ENCODE peak calls at places on chromosomes 5 and 9, in four cellular contexts. J is WTC11, B is HepG2, X is K562. T is an unnamed sample.

GRCh38 chr9:14270358-14271077 is 43.4 kb downstream of the NFIB start:
- DNase-seq in J (no peak), B (no peak), X (no peak), T (no peak)

GRCh38 chr5:122870219-122870856 is 24.9 kb downstream of the SNX24 start:
- DNase-seq in J (no peak), B (no peak), X (no peak), T (no peak)

GRCh38 chr5:115666023-115666422 is 40.2 kb upstream of the TMED7 start:
- DNase-seq in J (no peak), B (no peak), X (no peak), T (no peak)

GRCh38 chr5:36164461-36164860 is 12.6 kb downstream of the SKP2 start:
- DNase-seq in J (no peak), B (no peak), X (no peak), T (no peak)

GRCh38 chr5:39598641-39599248 is 174.0 kb upstream of the DAB2 start:
- DNase-seq in J (peak; percentile 33), B (no peak), X (no peak), T (no peak)

GRCh38 chr5:158560170-158560569 is 539.5 kb downstream of the EBF1 start:
- DNase-seq in J (no peak), B (peak; percentile 9), X (no peak), T (peak; percentile 80)

GRCh38 chr9:93091453-93092081 is 4.5 kb upstream of the CARD19 start:
- DNase-seq in J (no peak), B (peak; percentile 50), X (peak; percentile 50), T (peak; percentile 69)

GRCh38 chr9:70229579-70229978 is 29.2 kb upstream of the SMC5 start:
- DNase-seq in J (no peak), B (no peak), X (peak; percentile 11), T (no peak)

GRCh38 chr5:5587474-5587873 is 165.0 kb downstream of the ICE1 start:
- DNase-seq in J (no peak), B (no peak), X (no peak), T (no peak)

GRCh38 chr9:1709347-1709746 is 305.8 kb upstream of the SMARCA2 start:
- DNase-seq in J (no peak), B (peak; percentile 8), X (no peak), T (no peak)

GRCh38 chr5:137572042-137572695 is 73.0 kb upstream of the SPOCK1 start:
- DNase-seq in J (no peak), B (no peak), X (no peak), T (no peak)

GRCh38 chr5:28110756-28111155 is 1072.4 kb upstream of the CDH9 start:
- DNase-seq in J (no peak), B (no peak), X (no peak), T (no peak)

GRCh38 chr5:147578228-147579024 is 68.6 kb upstream of the DPYSL3 start:
- DNase-seq in J (no peak), B (peak; percentile 41), X (peak; percentile 13), T (no peak)

GRCh38 chr5:142320427-142320732 is 4.4 kb downstream of the SPRY4 start:
- DNase-seq in J (no peak), B (peak; percentile 80), X (no peak), T (no peak)

GRCh38 chr5:77937015-77937908 is 161.1 kb upstream of the TBCA start:
- DNase-seq in J (no peak), B (no peak), X (no peak), T (peak; percentile 52)

GRCh38 chr9:111838439-111838838 is 43.7 kb upstream of the SHOC1 start:
- DNase-seq in J (no peak), B (no peak), X (no peak), T (no peak)

GRCh38 chr9:37542895-37543294 is 33.3 kb downstream of the FBXO10 start:
- DNase-seq in J (no peak), B (no peak), X (no peak), T (no peak)

GRCh38 chr9:94725293-94725692 is 1.2 kb upstream of the AOPEP start:
- DNase-seq in J (no peak), B (no peak), X (no peak), T (no peak)

GRCh38 chr5:91848453-91848852 is 465.3 kb upstream of the ARRDC3 start:
- DNase-seq in J (no peak), B (peak; percentile 2), X (no peak), T (no peak)

GRCh38 chr9:98521141-98521540 is 187.6 kb downstream of the GABBR2 start:
- DNase-seq in J (no peak), B (no peak), X (no peak), T (no peak)

GRCh38 chr5:142303576-142303975 is 21.2 kb downstream of the SPRY4 start:
- DNase-seq in J (no peak), B (no peak), X (no peak), T (no peak)

GRCh38 chr5:144422025-144422424 is 251.4 kb downstream of the KCTD16 start:
- DNase-seq in J (no peak), B (no peak), X (no peak), T (no peak)

GRCh38 chr5:116444373-116445058 is 130.1 kb downstream of the SEMA6A start:
- DNase-seq in J (no peak), B (no peak), X (no peak), T (no peak)

GRCh38 chr9:97848582-97849237 is 4.3 kb upstream of the FOXE1 start:
- DNase-seq in J (no peak), B (no peak), X (no peak), T (no peak)

GRCh38 chr5:96492654-96493053 is 59.6 kb upstream of the PCSK1 start:
- DNase-seq in J (no peak), B (no peak), X (no peak), T (no peak)

GRCh38 chr5:176171171-176171760 is 67.0 kb upstream of the SIMC1 start:
- DNase-seq in J (no peak), B (no peak), X (no peak), T (no peak)

GRCh38 chr5:10695055-10695649 is 65.9 kb downstream of the DAP start:
- DNase-seq in J (peak; percentile 67), B (peak; percentile 16), X (peak; percentile 74), T (no peak)

GRCh38 chr5:54881286-54882005 is 103.9 kb downstream of the ESM1 start:
- DNase-seq in J (no peak), B (no peak), X (no peak), T (no peak)

GRCh38 chr5:155299342-155300006 is 285.9 kb downstream of the KIF4B start:
- DNase-seq in J (no peak), B (no peak), X (no peak), T (no peak)

GRCh38 chr5:9440517-9440916 is 105.4 kb downstream of the SEMA5A start:
- DNase-seq in J (no peak), B (no peak), X (no peak), T (no peak)

GRCh38 chr9:13806731-13807130 is 507.2 kb downstream of the NFIB start:
- DNase-seq in J (no peak), B (no peak), X (no peak), T (no peak)

DNA sequence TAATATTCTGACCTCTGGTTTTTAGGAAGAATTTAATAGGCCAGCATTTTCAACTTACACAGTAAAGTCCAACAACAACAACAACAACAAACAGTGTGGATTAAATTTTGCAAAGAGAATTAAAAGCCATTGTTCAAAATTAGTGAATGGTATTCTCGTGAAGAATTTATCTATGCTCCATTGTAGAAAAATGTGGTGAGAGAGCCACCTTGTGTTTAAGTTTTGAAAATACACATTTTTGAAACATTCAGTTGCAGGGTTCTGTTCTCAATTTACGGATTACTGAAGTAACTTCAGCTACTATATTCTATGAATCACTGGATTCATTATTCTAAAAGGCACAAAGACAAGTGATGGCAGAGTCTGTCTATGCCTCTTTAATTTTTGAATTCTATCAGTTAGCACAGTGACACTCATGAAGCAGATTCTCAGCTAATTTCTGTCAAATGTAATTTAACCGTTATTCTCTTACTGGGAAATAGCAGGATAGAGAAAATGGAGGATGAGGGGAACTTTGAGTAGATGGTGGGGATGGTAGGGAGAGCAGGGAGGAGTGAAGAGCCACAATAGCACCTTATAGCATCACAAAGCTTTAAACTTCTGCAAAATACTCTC is 11.0 kb downstream of the CCDC152 start:
- DNase-seq in J (no peak), B (peak; percentile 19), X (peak; percentile 51), T (no peak)
- TF ChIP-seq CREM in J (no peak), B (no peak), X (no peak), T (no peak)

GRCh38 chr9:104871961-104872527 is 55.9 kb downstream of the ABCA1 start:
- DNase-seq in J (no peak), B (no peak), X (no peak), T (no peak)

GRCh38 chr9:104868303-104868686 is 59.7 kb downstream of the ABCA1 start:
- DNase-seq in J (no peak), B (no peak), X (no peak), T (no peak)

GRCh38 chr9:104869801-104870200 is 58.2 kb downstream of the ABCA1 start:
- DNase-seq in J (no peak), B (no peak), X (no peak), T (no peak)

GRCh38 chr9:104866186-104866585 is 61.8 kb downstream of the ABCA1 start:
- DNase-seq in J (no peak), B (no peak), X (no peak), T (no peak)

DNA sequence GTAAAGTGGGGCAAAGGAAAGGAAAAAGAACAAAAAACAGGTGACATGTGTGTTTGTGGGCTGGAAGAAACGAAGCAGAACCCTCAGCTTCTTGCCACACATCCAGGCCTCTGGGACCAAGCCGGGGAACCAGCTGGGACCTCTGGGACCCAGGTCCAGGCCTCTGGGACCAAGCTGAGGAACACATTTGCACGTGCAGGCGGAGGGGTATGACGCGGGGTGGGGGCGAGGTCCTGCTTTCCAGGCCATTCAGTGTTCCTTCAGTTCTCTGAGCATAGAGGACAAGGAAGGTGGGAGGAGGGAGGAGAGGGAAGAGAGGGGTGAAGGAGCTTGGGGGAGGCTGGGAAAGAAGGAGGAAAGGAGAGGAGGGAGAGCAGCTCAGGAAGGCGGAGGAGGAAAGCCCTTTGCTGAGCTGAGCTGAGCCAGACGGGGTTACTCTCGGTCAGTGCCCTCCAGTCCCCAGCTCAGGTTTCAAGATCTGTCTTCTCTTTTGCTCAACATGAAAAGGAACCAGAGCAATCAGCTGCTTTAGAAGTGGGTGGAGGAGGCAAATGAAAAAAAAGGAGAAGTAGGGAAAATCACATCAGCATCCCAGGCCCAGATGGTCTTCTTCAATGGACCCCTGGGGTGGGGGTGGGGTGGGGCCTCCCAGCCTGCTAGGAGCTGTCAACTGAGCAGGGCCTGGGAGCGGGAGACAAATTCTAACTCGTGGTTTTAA is 59.1 kb downstream of the ABCA1 start:
- DNase-seq in J (peak; percentile 66), B (no peak), X (peak; percentile 46), T (no peak)
- TF ChIP-seq CREM in J (no peak), B (no peak), X (no peak), T (no peak)

DNA sequence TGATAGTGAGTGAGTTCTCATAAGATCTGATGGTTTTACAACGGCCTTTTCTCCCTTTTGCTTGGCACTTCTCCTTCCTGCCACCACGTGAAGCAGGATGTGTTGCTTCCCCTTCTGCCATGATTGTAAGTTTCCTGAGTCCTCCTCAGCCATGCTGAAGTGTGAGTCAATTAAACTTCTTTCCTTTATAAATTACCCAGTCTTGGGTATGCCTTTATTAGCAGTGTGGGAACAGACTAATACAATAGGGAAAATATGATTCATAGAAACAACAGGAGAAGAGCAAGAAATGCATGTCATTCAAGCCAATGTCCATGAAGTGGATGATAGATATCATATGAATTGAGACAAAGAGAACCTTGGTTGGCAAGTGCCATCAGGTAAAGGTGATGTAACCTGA is 128.3 kb upstream of the HAPLN1 start:
- DNase-seq in J (no peak), B (no peak), X (no peak), T (no peak)
- TF ChIP-seq CREM in J (no peak), B (no peak), X (no peak), T (no peak)

DNA sequence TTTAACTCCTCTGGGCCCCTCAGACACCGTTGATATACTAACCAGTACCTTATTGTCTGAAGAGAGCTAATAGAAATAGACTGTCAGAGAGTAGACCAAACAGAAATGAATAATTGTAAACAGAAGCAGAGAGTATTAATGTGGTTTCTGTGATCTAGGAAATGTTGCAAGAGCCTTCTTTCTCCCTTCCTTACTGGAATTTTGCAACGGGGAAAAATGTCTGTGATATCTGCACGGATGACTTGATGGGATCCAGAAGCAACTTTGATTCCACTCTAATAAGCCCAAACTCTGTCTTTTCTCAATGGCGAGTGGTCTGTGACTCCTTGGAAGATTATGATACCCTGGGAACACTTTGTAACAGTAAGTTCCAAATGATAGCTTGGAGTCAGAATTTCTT is 5.1 kb downstream of the TYRP1 start:
- DNase-seq in J (no peak), B (no peak), X (no peak), T (no peak)
- TF ChIP-seq CREM in J (no peak), B (no peak), X (no peak), T (no peak)